ENCODE peak calls at places on chromosomes 3 and 15, in five cellular contexts. One of them, this sample, is unnamed. For H3K36me3 and H3K4me1, the result is how much of the 10 kb centered on the place peaks cover.

GRCh38 chr3:96192951-96193350 is 621.4 kb upstream of the EPHA6 start:
- DNase-seq in testis: no peak
- DNase-seq in astrocyte: no peak
- DNase-seq in kidney: no peak
- DNase-seq in psoas muscle: no peak
- DNase-seq in this sample: no peak

GRCh38 chr3:127525373-127525772 is 65.2 kb downstream of the TPRA1 start:
- DNase-seq in testis: peak
- DNase-seq in kidney: no peak
- DNase-seq in psoas muscle: no peak
- DNase-seq in astrocyte: peak
- DNase-seq in this sample: peak

GRCh38 chr3:30649572-30650310 is 43.3 kb downstream of the TGFBR2 start:
- DNase-seq in testis: no peak
- DNase-seq in kidney: no peak
- DNase-seq in psoas muscle: no peak
- DNase-seq in astrocyte: peak
- DNase-seq in this sample: no peak

GRCh38 chr15:98121514-98121913 is 161.0 kb downstream of the ARRDC4 start:
- DNase-seq in astrocyte: no peak
- DNase-seq in testis: no peak
- DNase-seq in kidney: no peak
- DNase-seq in psoas muscle: no peak
- DNase-seq in this sample: no peak

GRCh38 chr3:17687585-17687984 is 54.8 kb downstream of the TBC1D5 start:
- DNase-seq in testis: no peak
- DNase-seq in kidney: no peak
- DNase-seq in psoas muscle: no peak
- DNase-seq in astrocyte: no peak
- DNase-seq in this sample: no peak

GRCh38 chr3:15097889-15098288 is 1.1 kb downstream of the RBSN start:
- DNase-seq in testis: no peak
- DNase-seq in psoas muscle: no peak
- DNase-seq in kidney: no peak
- DNase-seq in astrocyte: peak
- DNase-seq in this sample: no peak

GRCh38 chr3:191235331-191236314 is 36.6 kb downstream of the OSTN start:
- DNase-seq in psoas muscle: no peak
- DNase-seq in testis: no peak
- DNase-seq in kidney: no peak
- DNase-seq in astrocyte: peak
- DNase-seq in this sample: no peak

GRCh38 chr3:71183544-71183943 is 400.0 kb downstream of the FOXP1 start:
- DNase-seq in astrocyte: no peak
- DNase-seq in psoas muscle: no peak
- DNase-seq in testis: no peak
- DNase-seq in kidney: no peak
- DNase-seq in this sample: no peak

GRCh38 chr3:182620715-182621434 is 172.4 kb upstream of the ATP11B start:
- DNase-seq in kidney: no peak
- DNase-seq in astrocyte: no peak
- DNase-seq in psoas muscle: no peak
- DNase-seq in testis: no peak
- DNase-seq in this sample: no peak

GRCh38 chr3:39097716-39098472 is 9.5 kb downstream of the GORASP1 start:
- DNase-seq in testis: no peak
- DNase-seq in kidney: no peak
- DNase-seq in astrocyte: no peak
- DNase-seq in psoas muscle: no peak
- DNase-seq in this sample: no peak

GRCh38 chr15:77901921-77902750 is 175.4 kb downstream of the TBC1D2B start:
- DNase-seq in psoas muscle: no peak
- DNase-seq in kidney: no peak
- DNase-seq in testis: no peak
- DNase-seq in astrocyte: no peak
- DNase-seq in this sample: peak

GRCh38 chr15:55970286-55970685 is 23.1 kb downstream of the NEDD4 start:
- DNase-seq in astrocyte: no peak
- DNase-seq in kidney: no peak
- DNase-seq in testis: no peak
- DNase-seq in psoas muscle: no peak
- DNase-seq in this sample: no peak

GRCh38 chr3:29488922-29489321 is 208.1 kb downstream of the RBMS3 start:
- DNase-seq in kidney: no peak
- DNase-seq in astrocyte: peak
- DNase-seq in psoas muscle: no peak
- DNase-seq in testis: no peak
- DNase-seq in this sample: no peak

GRCh38 chr15:96234109-96234892 is 96.2 kb upstream of the NR2F2 start:
- DNase-seq in kidney: no peak
- DNase-seq in testis: no peak
- DNase-seq in psoas muscle: peak
- DNase-seq in astrocyte: peak
- DNase-seq in this sample: peak

DNA sequence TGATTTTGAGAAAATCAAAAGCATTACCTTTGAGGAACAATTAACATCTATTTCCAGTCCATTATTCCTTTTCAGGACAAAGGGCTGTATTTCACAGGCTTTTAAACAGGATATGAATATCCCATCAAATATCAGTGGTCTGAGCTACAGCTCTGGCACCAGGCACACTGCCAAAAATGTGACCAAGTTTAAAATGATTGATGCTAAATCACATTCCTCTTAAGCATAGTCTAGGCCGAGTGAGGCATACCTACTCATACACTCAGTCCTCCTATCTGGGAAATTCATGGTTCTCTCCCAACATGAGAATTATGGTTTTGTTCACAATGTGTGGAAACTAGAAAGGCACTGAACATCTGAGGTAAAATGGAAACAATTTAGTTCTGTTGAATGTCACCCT is 683.5 kb downstream of the TUSC7 start:
- DNase-seq in testis: no peak
- DNase-seq in psoas muscle: no peak
- DNase-seq in astrocyte: peak
- DNase-seq in kidney: no peak
- DNase-seq in this sample: peak
- TF ChIP-seq CTCF in testis: no peak
- TF ChIP-seq CTCF in psoas muscle: no peak
- TF ChIP-seq CTCF in astrocyte: no peak
- TF ChIP-seq CTCF in kidney: no peak
- TF ChIP-seq CTCF in this sample: no peak

GRCh38 chr3:12585970-12586369 is 29.1 kb downstream of the MKRN2 start:
- DNase-seq in kidney: no peak
- DNase-seq in astrocyte: no peak
- DNase-seq in testis: no peak
- DNase-seq in psoas muscle: no peak
- DNase-seq in this sample: no peak

GRCh38 chr3:12583280-12583679 is 26.4 kb downstream of the MKRN2 start:
- DNase-seq in testis: no peak
- DNase-seq in astrocyte: no peak
- DNase-seq in psoas muscle: no peak
- DNase-seq in kidney: no peak
- DNase-seq in this sample: no peak

GRCh38 chr3:12584091-12584490 is 27.2 kb downstream of the MKRN2 start:
- DNase-seq in testis: no peak
- DNase-seq in kidney: no peak
- DNase-seq in psoas muscle: no peak
- DNase-seq in astrocyte: no peak
- DNase-seq in this sample: no peak

GRCh38 chr3:12586403-12586802 is 29.5 kb downstream of the MKRN2 start:
- DNase-seq in testis: no peak
- DNase-seq in astrocyte: no peak
- DNase-seq in psoas muscle: no peak
- DNase-seq in kidney: no peak
- DNase-seq in this sample: no peak

GRCh38 chr3:12585181-12585580 is 28.3 kb downstream of the MKRN2 start:
- DNase-seq in testis: no peak
- DNase-seq in astrocyte: no peak
- DNase-seq in psoas muscle: no peak
- DNase-seq in kidney: no peak
- DNase-seq in this sample: no peak
- H3K36me3 ChIP-seq in testis: under half
- H3K36me3 ChIP-seq in astrocyte: half or more
- H3K36me3 ChIP-seq in psoas muscle: under half
- H3K36me3 ChIP-seq in kidney: under half
- H3K36me3 ChIP-seq in this sample: under half

DNA sequence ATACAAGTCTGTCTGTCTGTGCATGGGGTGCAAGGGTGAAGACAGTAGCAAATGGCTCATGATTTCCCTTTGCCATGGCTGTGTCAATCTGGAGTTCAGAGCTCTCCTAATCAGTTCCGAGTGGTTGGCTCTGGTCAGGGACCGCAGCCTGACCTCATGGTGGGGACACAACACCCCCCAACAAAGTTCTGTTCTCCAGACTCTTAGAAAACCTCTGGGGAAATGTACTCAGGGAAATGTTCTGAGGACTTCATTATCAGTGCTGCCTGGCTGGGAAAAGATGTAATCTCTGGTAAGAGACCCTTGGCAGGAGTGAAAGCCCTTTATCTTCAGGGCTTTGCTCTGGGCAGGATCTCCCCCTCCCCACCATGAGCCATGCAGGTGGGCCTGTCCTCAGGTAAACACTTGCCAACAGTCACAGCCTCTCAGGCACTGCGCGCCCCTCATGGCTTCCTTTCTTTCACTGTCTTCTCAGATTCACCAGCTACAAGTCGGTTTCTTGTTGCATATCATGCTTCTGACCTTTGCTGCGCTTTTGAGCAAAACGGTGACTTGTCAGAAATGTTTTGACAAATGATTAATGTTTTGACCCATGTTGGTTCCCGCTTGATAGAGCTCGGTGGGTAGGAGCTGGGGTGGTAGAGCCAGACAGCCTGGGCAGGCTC is 95.5 kb downstream of the ST6GAL1 start:
- DNase-seq in testis: no peak
- DNase-seq in kidney: no peak
- DNase-seq in psoas muscle: no peak
- DNase-seq in astrocyte: no peak
- DNase-seq in this sample: peak
- H3K4me1 ChIP-seq in testis: under half
- H3K4me1 ChIP-seq in kidney: under half
- H3K4me1 ChIP-seq in psoas muscle: under half
- H3K4me1 ChIP-seq in astrocyte: under half
- H3K4me1 ChIP-seq in this sample: under half

GRCh38 chr15:65385868-65386253 is 8.1 kb upstream of the IGDCC3 start:
- DNase-seq in psoas muscle: no peak
- DNase-seq in astrocyte: no peak
- DNase-seq in testis: peak
- DNase-seq in kidney: no peak
- DNase-seq in this sample: no peak
- TF ChIP-seq CTCF in psoas muscle: no peak
- TF ChIP-seq CTCF in astrocyte: no peak
- TF ChIP-seq CTCF in testis: no peak
- TF ChIP-seq CTCF in kidney: no peak
- TF ChIP-seq CTCF in this sample: no peak

GRCh38 chr15:52056001-52056400 is 37.0 kb downstream of the MAPK6 start:
- DNase-seq in testis: no peak
- DNase-seq in kidney: no peak
- DNase-seq in astrocyte: no peak
- DNase-seq in psoas muscle: no peak
- DNase-seq in this sample: no peak

GRCh38 chr15:52060511-52060910 is 41.5 kb downstream of the MAPK6 start:
- DNase-seq in testis: no peak
- DNase-seq in astrocyte: no peak
- DNase-seq in psoas muscle: no peak
- DNase-seq in kidney: no peak
- DNase-seq in this sample: no peak

GRCh38 chr15:52052076-52052935 is 33.3 kb downstream of the MAPK6 start:
- DNase-seq in kidney: no peak
- DNase-seq in psoas muscle: no peak
- DNase-seq in astrocyte: no peak
- DNase-seq in testis: no peak
- DNase-seq in this sample: no peak

GRCh38 chr15:52054381-52054780 is 35.4 kb downstream of the MAPK6 start:
- DNase-seq in testis: no peak
- DNase-seq in psoas muscle: no peak
- DNase-seq in astrocyte: no peak
- DNase-seq in kidney: no peak
- DNase-seq in this sample: no peak

DNA sequence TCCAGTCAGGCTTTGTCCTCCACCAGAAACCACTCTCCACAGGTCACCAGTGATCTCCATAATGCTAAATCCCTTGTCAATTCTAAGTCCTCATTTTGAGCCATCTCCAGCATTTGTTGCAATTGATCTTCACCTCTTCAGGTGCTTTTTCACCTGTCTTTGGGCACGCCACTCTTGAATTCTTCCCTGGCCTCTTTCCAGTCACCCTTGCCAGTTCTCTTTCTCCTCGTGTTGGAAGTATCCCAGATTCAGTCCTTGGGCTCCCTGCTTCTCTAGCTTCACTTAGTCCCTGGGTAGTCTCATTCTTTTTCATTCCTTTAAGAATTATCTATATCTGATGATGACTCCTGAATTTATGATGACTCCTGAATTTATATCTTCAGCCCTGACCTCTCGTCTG is 37.5 kb downstream of the MAPK6 start:
- DNase-seq in psoas muscle: no peak
- DNase-seq in astrocyte: no peak
- DNase-seq in testis: no peak
- DNase-seq in kidney: no peak
- DNase-seq in this sample: no peak
- H3K36me3 ChIP-seq in psoas muscle: under half
- H3K36me3 ChIP-seq in astrocyte: under half
- H3K36me3 ChIP-seq in testis: under half
- H3K36me3 ChIP-seq in kidney: under half
- H3K36me3 ChIP-seq in this sample: half or more

GRCh38 chr15:71312194-71312708 is 197.0 kb downstream of the THSD4 start:
- DNase-seq in kidney: no peak
- DNase-seq in astrocyte: no peak
- DNase-seq in psoas muscle: no peak
- DNase-seq in testis: no peak
- DNase-seq in this sample: no peak

GRCh38 chr15:71316911-71317310 is 201.6 kb downstream of the THSD4 start:
- DNase-seq in kidney: no peak
- DNase-seq in astrocyte: no peak
- DNase-seq in psoas muscle: no peak
- DNase-seq in testis: no peak
- DNase-seq in this sample: no peak

GRCh38 chr15:71314956-71315537 is 199.8 kb downstream of the THSD4 start:
- DNase-seq in kidney: no peak
- DNase-seq in testis: no peak
- DNase-seq in astrocyte: no peak
- DNase-seq in psoas muscle: no peak
- DNase-seq in this sample: no peak

GRCh38 chr15:71313806-71314205 is 198.5 kb downstream of the THSD4 start:
- DNase-seq in astrocyte: peak
- DNase-seq in kidney: no peak
- DNase-seq in testis: no peak
- DNase-seq in psoas muscle: no peak
- DNase-seq in this sample: no peak

GRCh38 chr15:71312731-71313460 is 197.6 kb downstream of the THSD4 start:
- DNase-seq in testis: no peak
- DNase-seq in astrocyte: no peak
- DNase-seq in kidney: no peak
- DNase-seq in psoas muscle: no peak
- DNase-seq in this sample: no peak
- H3K4me1 ChIP-seq in testis: under half
- H3K4me1 ChIP-seq in astrocyte: under half
- H3K4me1 ChIP-seq in kidney: under half
- H3K4me1 ChIP-seq in psoas muscle: under half
- H3K4me1 ChIP-seq in this sample: under half

GRCh38 chr3:197331131-197331530 is 32.7 kb upstream of the DLG1 start:
- DNase-seq in testis: no peak
- DNase-seq in kidney: no peak
- DNase-seq in psoas muscle: no peak
- DNase-seq in astrocyte: no peak
- DNase-seq in this sample: no peak
- TF ChIP-seq CTCF in testis: no peak
- TF ChIP-seq CTCF in kidney: no peak
- TF ChIP-seq CTCF in psoas muscle: no peak
- TF ChIP-seq CTCF in astrocyte: no peak
- TF ChIP-seq CTCF in this sample: peak